ENCODE peak calls at places on chromosomes 12 and 14, in nine cellular contexts. S is ovary; B is activated CD4-positive, alpha-beta T cell treated with anti-CD3 and anti-CD28 coated beads, Interleukin-2, amount 50 U/mL, for 1 hour; I is esophagus squamous epithelium; W is iris pigment epithelial cell; O is PC-9; R is cardiac fibroblast; X is pons; P is IMR-90. F is an unnamed sample.

GRCh38 chr12:22410497-22410896 is 76.0 kb upstream of the ST8SIA1 start:
- DNase-seq in S (no peak), B (no peak), I (no peak), W (no peak), O (peak), R (no peak), X (no peak), P (no peak), F (no peak)

GRCh38 chr12:107429006-107429698 is 256.4 kb upstream of the PWP1 start:
- DNase-seq in S (no peak), B (no peak), I (no peak), W (no peak), O (peak), R (no peak), X (no peak), P (no peak), F (no peak)

GRCh38 chr12:48023386-48023785 is 19.1 kb upstream of the COL2A1 start:
- DNase-seq in S (peak), B (no peak), I (no peak), W (no peak), O (peak), R (no peak), X (no peak), P (no peak), F (no peak)

GRCh38 chr12:14994610-14995009 is 21.8 kb downstream of the PDE6H start:
- DNase-seq in S (no peak), B (no peak), I (no peak), W (peak), O (no peak), R (no peak), X (no peak), P (peak), F (no peak)

GRCh38 chr12:44573723-44574122 is 302.4 kb downstream of the NELL2 start:
- DNase-seq in S (no peak), B (no peak), I (no peak), W (no peak), O (no peak), R (no peak), X (no peak), P (no peak), F (no peak)

GRCh38 chr12:71782007-71782406 is 27.3 kb downstream of the RAB21 start:
- DNase-seq in S (no peak), B (no peak), I (no peak), W (no peak), O (no peak), R (no peak), X (no peak), P (no peak), F (no peak)

GRCh38 chr14:55354500-55354899 is 57.1 kb downstream of the ATG14 start:
- DNase-seq in S (peak), B (peak), I (no peak), W (peak), O (peak), R (peak), X (peak), P (peak), F (peak)

GRCh38 chr12:32116897-32117296 is 10.2 kb downstream of the BICD1 start:
- DNase-seq in S (no peak), B (no peak), I (no peak), W (peak), O (no peak), R (peak), X (no peak), P (peak), F (no peak)

GRCh38 chr12:4806439-4807115 is 86.4 kb downstream of the GALNT8 start:
- DNase-seq in S (no peak), B (no peak), I (no peak), W (no peak), O (no peak), R (no peak), X (no peak), P (no peak), F (no peak)

GRCh38 chr14:78851189-78851588 is 681.0 kb downstream of the NRXN3 start:
- DNase-seq in S (no peak), B (no peak), I (no peak), W (no peak), O (no peak), R (no peak), X (no peak), P (no peak), F (no peak)

GRCh38 chr14:97620071-97620470 is 822.9 kb downstream of the VRK1 start:
- DNase-seq in S (no peak), B (no peak), I (no peak), W (no peak), O (no peak), R (no peak), X (no peak), P (no peak), F (no peak)

GRCh38 chr12:56682323-56682722 is 5.8 kb downstream of the PTGES3 start:
- DNase-seq in S (peak), B (no peak), I (no peak), W (no peak), O (no peak), R (no peak), X (no peak), P (no peak), F (no peak)

GRCh38 chr12:120121766-120122293 is 5.3 kb upstream of the RAB35 start:
- DNase-seq in S (no peak), B (no peak), I (no peak), W (no peak), O (no peak), R (no peak), X (no peak), P (peak), F (no peak)

GRCh38 chr12:8917751-8918150 is 3.4 kb downstream of the PHC1 start:
- DNase-seq in S (no peak), B (no peak), I (no peak), W (peak), O (no peak), R (peak), X (no peak), P (peak), F (no peak)

GRCh38 chr14:19947413-19948090 is 16.8 kb downstream of the OR4K1 start:
- DNase-seq in S (no peak), B (no peak), I (no peak), W (no peak), O (no peak), R (peak), X (no peak), P (no peak), F (no peak)

GRCh38 chr14:60014402-60014801 is 77.3 kb upstream of the PCNX4 start:
- DNase-seq in S (no peak), B (no peak), I (no peak), W (no peak), O (no peak), R (no peak), X (no peak), P (no peak), F (no peak)

GRCh38 chr12:113612076-113612728 is 140.5 kb upstream of the LHX5 start:
- DNase-seq in S (no peak), B (no peak), I (no peak), W (no peak), O (no peak), R (no peak), X (no peak), P (no peak), F (no peak)

GRCh38 chr14:61147369-61147897 is 133.7 kb downstream of the TMEM30B start:
- DNase-seq in S (no peak), B (no peak), I (no peak), W (peak), O (no peak), R (peak), X (no peak), P (peak), F (peak)

GRCh38 chr14:24409956-24410355 is 11.2 kb downstream of the NYNRIN start:
- DNase-seq in S (no peak), B (no peak), I (no peak), W (no peak), O (no peak), R (no peak), X (no peak), P (no peak), F (no peak)

GRCh38 chr12:106226884-106227640 is 20.8 kb downstream of the CKAP4 start:
- DNase-seq in S (no peak), B (no peak), I (no peak), W (peak), O (peak), R (peak), X (peak), P (peak), F (peak)

GRCh38 chr12:108699955-108700563 is 31.3 kb downstream of the CORO1C start:
- DNase-seq in S (no peak), B (no peak), I (no peak), W (no peak), O (no peak), R (peak), X (no peak), P (peak), F (no peak)